ENCODE peak calls at places on chromosomes 6 and 20, in five cellular contexts. V, S, D, I and E are unnamed samples.

GRCh38 chr6:22036699-22037098 is 260.1 kb downstream of the PRL start:
- DNase-seq in V (no peak), S (no peak), D (no peak), I (peak; percentile 18), E (no peak)

GRCh38 chr6:134230087-134230717 is 87.7 kb downstream of the SGK1 start:
- DNase-seq in V (no peak), S (peak; percentile 39), D (no peak), I (peak; percentile 8), E (no peak)

GRCh38 chr20:3340443-3340842 is 67.0 kb downstream of the DNAAF9 start:
- DNase-seq in V (no peak), S (no peak), D (no peak), I (no peak), E (peak; percentile 15)

GRCh38 chr20:36493013-36493800 is 48.1 kb upstream of the MYL9 start:
- DNase-seq in V (peak; percentile 12), S (peak; percentile 75), D (no peak), I (peak; percentile 57), E (no peak)

GRCh38 chr6:20202070-20202658 is 10.1 kb downstream of the MBOAT1 start:
- DNase-seq in V (peak; percentile 81), S (no peak), D (no peak), I (no peak), E (peak; percentile 59)

GRCh38 chr6:43742931-43743632 is 26.9 kb upstream of the VEGFA start:
- DNase-seq in V (no peak), S (no peak), D (no peak), I (no peak), E (no peak)

GRCh38 chr6:62528894-62529526 is 243.0 kb upstream of the KHDRBS2 start:
- DNase-seq in V (no peak), S (no peak), D (no peak), I (no peak), E (no peak)

GRCh38 chr6:42787018-42787611 is 5.3 kb downstream of the BICRAL start:
- DNase-seq in V (no peak), S (no peak), D (no peak), I (no peak), E (no peak)

GRCh38 chr6:157188213-157188612 is 135.1 kb downstream of the TMEM242 start:
- DNase-seq in V (no peak), S (no peak), D (no peak), I (no peak), E (no peak)

GRCh38 chr20:23451956-23452487 is 654 bp downstream of the CST11 start:
- DNase-seq in V (no peak), S (no peak), D (no peak), I (no peak), E (no peak)

GRCh38 chr20:39553120-39553519 is 591.0 kb downstream of the DHX35 start:
- DNase-seq in V (no peak), S (no peak), D (no peak), I (no peak), E (no peak)

GRCh38 chr6:169843110-169843509 is 91.7 kb downstream of the ERMARD start:
- DNase-seq in V (no peak), S (no peak), D (no peak), I (no peak), E (no peak)

GRCh38 chr6:112153926-112154621 is 66.7 kb downstream of the FAM229B start:
- DNase-seq in V (peak; percentile 48), S (no peak), D (no peak), I (no peak), E (peak; percentile 92)

GRCh38 chr6:160013987-160014868 is 45.3 kb downstream of the IGF2R start:
- DNase-seq in V (no peak), S (no peak), D (no peak), I (no peak), E (peak; percentile 32)

GRCh38 chr6:67165606-67166005 is 1458.6 kb upstream of the EYS start:
- DNase-seq in V (no peak), S (no peak), D (no peak), I (no peak), E (no peak)

GRCh38 chr20:15763344-15763743 is 809.9 kb downstream of the KIF16B start:
- DNase-seq in V (peak; percentile 87), S (no peak), D (no peak), I (no peak), E (peak; percentile 16)

GRCh38 chr6:118317581-118318563 is 230.2 kb upstream of the PLN start:
- DNase-seq in V (no peak), S (no peak), D (no peak), I (no peak), E (peak; percentile 46)

GRCh38 chr6:53361549-53362031 is 12.8 kb upstream of the ELOVL5 start:
- DNase-seq in V (peak; percentile 55), S (no peak), D (no peak), I (peak; percentile 38), E (peak; percentile 70)

GRCh38 chr6:34601706-34602105 is 45.6 kb upstream of the SPDEF start:
- DNase-seq in V (no peak), S (peak; percentile 48), D (no peak), I (peak; percentile 35), E (no peak)

GRCh38 chr6:81451787-81452186 is 300.7 kb downstream of the TENT5A start:
- DNase-seq in V (peak; percentile 55), S (peak; percentile 4), D (peak; percentile 98), I (no peak), E (peak; percentile 89)

GRCh38 chr6:32668226-32668747 is 1.8 kb upstream of the HLA-DQB1 start:
- DNase-seq in V (peak; percentile 74), S (peak; percentile 74), D (peak; percentile 41), I (peak; percentile 46), E (peak; percentile 24)

GRCh38 chr6:152091201-152091600 is 283.7 kb downstream of the ESR1 start:
- DNase-seq in V (peak; percentile 49), S (no peak), D (no peak), I (no peak), E (no peak)

GRCh38 chr6:3194535-3195376 is 32.7 kb downstream of the TUBB2B start:
- DNase-seq in V (no peak), S (peak; percentile 86), D (no peak), I (peak; percentile 82), E (no peak)

GRCh38 chr6:42974919-42975505 is 4.0 kb downstream of the PEX6 start:
- DNase-seq in V (no peak), S (no peak), D (no peak), I (no peak), E (no peak)

GRCh38 chr6:165883851-165884640 is 221.0 kb upstream of the PDE10A start:
- DNase-seq in V (peak; percentile 26), S (no peak), D (no peak), I (no peak), E (peak; percentile 73)

GRCh38 chr6:150453357-150453756 is 84.5 kb downstream of the IYD start:
- DNase-seq in V (no peak), S (no peak), D (no peak), I (no peak), E (no peak)

GRCh38 chr6:150451767-150452641 is 83.2 kb downstream of the IYD start:
- DNase-seq in V (no peak), S (no peak), D (no peak), I (no peak), E (no peak)

GRCh38 chr6:150452642-150453243 is 83.9 kb downstream of the IYD start:
- DNase-seq in V (no peak), S (no peak), D (no peak), I (peak; percentile 21), E (no peak)

GRCh38 chr6:150448221-150448620 is 79.4 kb downstream of the IYD start:
- DNase-seq in V (peak; percentile 12), S (no peak), D (no peak), I (no peak), E (peak; percentile 6)

DNA sequence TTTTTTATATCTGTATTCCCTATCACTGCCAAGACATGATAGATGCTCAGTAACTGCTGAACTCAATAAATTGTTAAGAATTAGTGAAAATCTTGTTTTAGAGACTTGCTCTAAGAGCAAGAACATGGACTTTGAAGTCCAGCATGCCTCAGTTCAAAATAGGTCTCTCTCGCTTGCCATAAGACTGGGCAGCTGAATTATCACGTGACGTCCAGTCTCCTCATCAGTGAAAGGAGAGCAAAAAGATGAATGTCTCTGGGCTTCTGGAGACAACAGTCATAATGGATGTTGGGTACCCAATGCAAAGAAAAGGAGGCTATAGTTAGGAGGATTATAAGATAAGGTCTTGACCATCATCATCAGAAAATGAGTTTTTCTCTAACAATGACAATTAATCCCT is 82.1 kb downstream of the IYD start:
- DNase-seq in V (no peak), S (no peak), D (no peak), I (no peak), E (no peak)
- H3K4me1 ChIP-seq in V (no peaks in the 10 kb centered on the region), S (peaks cover 7% of the 10 kb centered on the region), D (no peaks in the 10 kb centered on the region), I (peaks cover 3% of the 10 kb centered on the region), E (no peaks in the 10 kb centered on the region)

GRCh38 chr6:98844244-98845161 is 10.1 kb downstream of the POU3F2 start:
- DNase-seq in V (no peak), S (no peak), D (no peak), I (peak; percentile 76), E (no peak)

GRCh38 chr6:98841114-98841513 is 6.7 kb downstream of the POU3F2 start:
- DNase-seq in V (no peak), S (no peak), D (no peak), I (no peak), E (no peak)

GRCh38 chr6:98843274-98844243 is 9.2 kb downstream of the POU3F2 start:
- DNase-seq in V (no peak), S (peak; percentile 67), D (no peak), I (peak; percentile 70), E (no peak)

GRCh38 chr6:98841589-98842488 is 7.5 kb downstream of the POU3F2 start:
- DNase-seq in V (no peak), S (no peak), D (no peak), I (peak; percentile 44), E (no peak)

GRCh38 chr6:98842489-98843180 is 8.3 kb downstream of the POU3F2 start:
- DNase-seq in V (no peak), S (peak; percentile 81), D (no peak), I (peak; percentile 72), E (no peak)
- H3K27me3 ChIP-seq in V (peaks cover 77% of the 10 kb centered on the region), S (peaks cover 98% of the 10 kb centered on the region), D (peaks cover 9% of the 10 kb centered on the region), I (peaks cover 90% of the 10 kb centered on the region), E (peaks cover 62% of the 10 kb centered on the region)

DNA sequence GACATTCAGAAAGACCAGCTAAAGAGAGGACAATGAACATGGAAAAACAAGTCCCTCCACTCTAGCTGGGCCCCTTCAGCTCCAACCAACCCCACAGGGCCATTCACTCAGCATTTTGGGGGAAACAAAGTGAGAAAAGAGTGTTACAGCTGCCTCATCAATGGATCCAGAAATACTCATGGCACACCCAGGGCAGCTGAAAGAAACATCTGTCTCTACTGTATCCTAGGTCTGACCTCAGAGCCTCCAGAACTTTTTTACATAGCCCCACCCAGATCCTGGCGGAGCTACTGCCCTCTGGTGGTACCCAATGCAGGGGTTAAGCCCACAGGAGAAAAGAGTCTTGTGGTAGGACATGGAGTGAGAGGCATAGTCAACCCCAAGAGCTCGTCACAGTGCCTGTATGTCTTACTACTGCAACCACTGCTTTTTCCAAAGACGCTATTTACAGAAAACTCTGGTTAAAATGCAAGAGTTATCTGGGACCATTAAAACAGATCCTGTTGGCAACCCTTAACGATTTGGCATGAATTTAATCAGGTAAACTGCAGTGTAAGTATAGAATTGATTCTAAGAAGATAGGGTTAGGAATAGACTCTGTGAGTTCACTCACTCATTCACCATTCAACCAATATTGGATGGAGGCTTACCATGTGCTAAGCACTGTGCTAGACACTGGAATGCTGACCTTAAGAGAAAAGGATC is 37.4 kb upstream of the FAM83C start:
- DNase-seq in V (peak; percentile 83), S (peak; percentile 87), D (no peak), I (peak; percentile 65), E (peak; percentile 51)
- TF ChIP-seq EZH2phosphoT487 in V (no peak), S (no peak), D (no peak), I (no peak), E (no peak)

DNA sequence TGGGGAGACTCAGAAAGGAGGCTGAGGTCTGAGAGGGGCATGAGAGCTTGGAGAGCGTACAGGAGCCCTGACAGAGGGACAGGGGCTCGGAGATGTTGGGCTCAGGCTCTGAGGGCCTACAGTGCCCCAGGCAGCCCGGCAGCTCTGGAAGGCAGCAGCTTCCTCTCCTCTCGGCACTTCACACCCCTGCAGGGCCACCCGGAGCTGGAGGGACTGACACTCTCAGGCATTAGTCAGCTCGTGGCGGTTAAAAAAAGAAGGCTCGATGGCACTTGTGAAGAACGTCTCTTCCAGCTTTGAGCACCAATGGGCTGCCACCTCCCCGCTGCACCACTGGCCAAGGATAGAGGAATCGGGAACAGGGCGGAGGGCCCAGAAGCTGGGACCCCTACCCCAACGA is 62.6 kb upstream of the SIRPA start:
- DNase-seq in V (no peak), S (no peak), D (no peak), I (no peak), E (no peak)
- H3K4me1 ChIP-seq in V (peaks cover 30% of the 10 kb centered on the region), S (no peaks in the 10 kb centered on the region), D (peaks cover 9% of the 10 kb centered on the region), I (peaks cover 17% of the 10 kb centered on the region), E (peaks cover 39% of the 10 kb centered on the region)